ENCODE peak calls at places on chromosomes 6 and 20, in seven cellular contexts. Z is CD4-positive, alpha-beta memory T cell; F is astrocyte; T is mesenchymal stem cell; B is right lobe of liver; M is psoas muscle; L is aorta. U is an unnamed sample. For H3K4me1, the result is how much of the 10 kb centered on the place peaks cover.

GRCh38 chr6:142301421-142302391 is at the start of gene ADGRG6:
- DNase-seq in Z (peak), F (peak), T (peak), B (peak), M (peak), L (peak), U (no peak)

GRCh38 chr20:24918579-24919566 is 30.2 kb upstream of the CST7 start:
- DNase-seq in Z (no peak), F (no peak), T (no peak), B (no peak), M (no peak), L (no peak), U (no peak)

GRCh38 chr20:1122388-1123315 is 4.2 kb downstream of the PSMF1 start:
- DNase-seq in Z (no peak), F (peak), T (peak), B (peak), M (peak), L (peak), U (no peak)

GRCh38 chr20:34579191-34579661 is 20.7 kb downstream of the MAP1LC3A start:
- DNase-seq in Z (no peak), F (peak), T (peak), B (no peak), M (peak), L (peak), U (no peak)

GRCh38 chr6:36130672-36131516 is 581 bp downstream of the MAPK13 start:
- DNase-seq in Z (peak), F (no peak), T (no peak), B (peak), M (peak), L (no peak), U (peak)

GRCh38 chr6:6588064-6588923 is at the start of gene LY86:
- DNase-seq in Z (no peak), F (no peak), T (no peak), B (no peak), M (no peak), L (peak), U (no peak)

GRCh38 chr20:8932192-8933150 is 136.4 kb upstream of the PLCB4 start:
- DNase-seq in Z (no peak), F (peak), T (peak), B (no peak), M (no peak), L (no peak), U (no peak)

GRCh38 chr20:50636601-50637539 is 54.5 kb downstream of the RIPOR3 start:
- DNase-seq in Z (no peak), F (no peak), T (peak), B (no peak), M (no peak), L (no peak), U (no peak)

GRCh38 chr20:1807394-1807793 is 87.8 kb upstream of the SIRPA start:
- DNase-seq in Z (no peak), F (no peak), T (no peak), B (no peak), M (no peak), L (no peak), U (no peak)

GRCh38 chr20:36487069-36487468 is 54.2 kb upstream of the MYL9 start:
- DNase-seq in Z (no peak), F (no peak), T (no peak), B (no peak), M (no peak), L (no peak), U (no peak)

GRCh38 chr6:71419217-71419953 is 130.8 kb downstream of the OGFRL1 start:
- DNase-seq in Z (no peak), F (no peak), T (no peak), B (no peak), M (peak), L (no peak), U (no peak)

GRCh38 chr20:45095753-45096371 is 5.1 kb downstream of the KCNS1 start:
- DNase-seq in Z (peak), F (no peak), T (peak), B (no peak), M (no peak), L (no peak), U (peak)

GRCh38 chr6:89575562-89575960 is 63.0 kb downstream of the LYRM2 start:
- DNase-seq in Z (no peak), F (no peak), T (no peak), B (no peak), M (no peak), L (no peak), U (no peak)

GRCh38 chr6:167485186-167485978 is 160.5 kb downstream of the TTLL2 start:
- DNase-seq in Z (no peak), F (peak), T (peak), B (no peak), M (no peak), L (no peak), U (no peak)

GRCh38 chr6:47595785-47596184 is 102.6 kb upstream of the ADGRF4 start:
- DNase-seq in Z (no peak), F (no peak), T (no peak), B (no peak), M (no peak), L (no peak), U (no peak)

GRCh38 chr6:122758927-122759334 is 20.6 kb upstream of the FABP7 start:
- DNase-seq in Z (no peak), F (no peak), T (no peak), B (no peak), M (no peak), L (no peak), U (no peak)

GRCh38 chr6:116244284-116244683 is 9.6 kb downstream of the TSPYL4 start:
- DNase-seq in Z (no peak), F (no peak), T (no peak), B (no peak), M (no peak), L (no peak), U (no peak)

GRCh38 chr6:18477301-18477941 is 90.3 kb downstream of the RNF144B start:
- DNase-seq in Z (no peak), F (peak), T (no peak), B (no peak), M (no peak), L (no peak), U (no peak)

GRCh38 chr6:128808856-128809255 is 74.1 kb upstream of the LAMA2 start:
- DNase-seq in Z (no peak), F (no peak), T (no peak), B (no peak), M (no peak), L (no peak), U (no peak)

GRCh38 chr6:35400901-35401311 is 51.2 kb upstream of the FANCE start:
- DNase-seq in Z (no peak), F (peak), T (no peak), B (no peak), M (no peak), L (no peak), U (no peak)

GRCh38 chr20:40961686-40962640 is 66.7 kb upstream of the TOP1 start:
- DNase-seq in Z (no peak), F (peak), T (no peak), B (no peak), M (no peak), L (no peak), U (no peak)

GRCh38 chr6:36755435-36756348 is 58.1 kb downstream of the RAB44 start:
- DNase-seq in Z (peak), F (peak), T (peak), B (no peak), M (peak), L (no peak), U (peak)

GRCh38 chr6:37176268-37177082 is 6.5 kb downstream of the PIM1 start:
- DNase-seq in Z (no peak), F (no peak), T (no peak), B (no peak), M (no peak), L (no peak), U (no peak)

GRCh38 chr6:91569071-91569470 is 982.2 kb upstream of the MAP3K7 start:
- DNase-seq in Z (no peak), F (peak), T (peak), B (no peak), M (no peak), L (no peak), U (no peak)

GRCh38 chr6:33132121-33132524 is 56.3 kb downstream of the HLA-DPB1 start:
- DNase-seq in Z (no peak), F (no peak), T (no peak), B (no peak), M (no peak), L (no peak), U (no peak)

GRCh38 chr6:36386495-36387439 is 702 bp downstream of the ETV7 start:
- DNase-seq in Z (peak), F (peak), T (peak), B (no peak), M (no peak), L (peak), U (no peak)

GRCh38 chr6:101303474-101303873 is 90.0 kb upstream of the GRIK2 start:
- DNase-seq in Z (no peak), F (no peak), T (no peak), B (no peak), M (no peak), L (no peak), U (no peak)

GRCh38 chr6:39731565-39731964 is 6.4 kb upstream of the KIF6 start:
- DNase-seq in Z (no peak), F (no peak), T (no peak), B (no peak), M (no peak), L (no peak), U (no peak)

GRCh38 chr20:2385026-2385425 is 4.3 kb downstream of the TGM6 start:
- DNase-seq in Z (no peak), F (peak), T (no peak), B (no peak), M (no peak), L (no peak), U (no peak)

GRCh38 chr6:72205500-72205899 is 319.1 kb downstream of the RIMS1 start:
- DNase-seq in Z (no peak), F (no peak), T (no peak), B (no peak), M (no peak), L (no peak), U (no peak)

GRCh38 chr6:129641344-129641743 is 68.6 kb downstream of the ARHGAP18 start:
- DNase-seq in Z (no peak), F (peak), T (peak), B (no peak), M (no peak), L (no peak), U (no peak)

GRCh38 chr6:25180630-25181375 is 98.4 kb upstream of the CARMIL1 start:
- DNase-seq in Z (no peak), F (no peak), T (no peak), B (no peak), M (no peak), L (no peak), U (no peak)

GRCh38 chr20:57450419-57450818 is 59.2 kb downstream of the RBM38 start:
- DNase-seq in Z (no peak), F (no peak), T (no peak), B (peak), M (peak), L (peak), U (no peak)

GRCh38 chr20:48738399-48739304 is 89.1 kb downstream of the PREX1 start:
- DNase-seq in Z (no peak), F (no peak), T (no peak), B (no peak), M (no peak), L (no peak), U (no peak)

GRCh38 chr6:158303210-158303731 is 9.0 kb upstream of the TULP4 start:
- DNase-seq in Z (no peak), F (no peak), T (no peak), B (no peak), M (no peak), L (no peak), U (no peak)

DNA sequence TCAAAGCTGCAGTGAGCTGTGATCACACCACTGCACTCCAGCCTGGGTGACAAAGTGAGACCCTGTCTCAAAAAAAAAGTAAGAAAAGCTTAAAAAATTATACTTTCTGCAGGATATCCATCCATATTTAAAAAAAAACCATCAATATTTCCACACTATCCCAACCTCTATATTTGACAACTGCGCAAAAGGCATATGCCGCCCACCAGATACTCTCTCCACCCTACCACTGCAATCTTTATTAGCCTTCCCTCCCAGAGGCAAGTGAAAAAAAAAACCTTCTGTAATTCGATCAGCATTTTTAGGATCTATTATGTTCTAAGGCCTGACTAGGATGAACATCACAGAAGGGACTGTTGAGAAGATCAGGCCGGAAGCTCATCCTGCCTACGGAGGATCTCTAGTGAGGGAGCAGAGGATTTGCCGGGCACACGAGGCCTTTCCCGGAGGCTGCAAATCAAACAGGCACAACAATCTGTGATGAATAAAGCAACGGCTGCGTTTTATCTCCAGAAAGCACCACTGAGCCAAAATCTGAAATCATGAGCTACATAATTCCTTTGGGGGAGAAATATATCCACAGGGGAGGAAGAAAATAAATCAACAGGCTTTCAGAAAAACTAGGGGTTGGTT is 65.9 kb downstream of the GFOD1 start:
- DNase-seq in Z (no peak), F (no peak), T (no peak), B (no peak), M (no peak), L (no peak), U (no peak)
- H3K4me1 ChIP-seq in Z (under half), F (under half), T (under half), B (under half), M (half or more), L (under half), U (under half)

GRCh38 chr6:110357298-110357695 is 852 bp downstream of the METTL24 start:
- DNase-seq in Z (no peak), F (no peak), T (no peak), B (no peak), M (no peak), L (no peak), U (no peak)

GRCh38 chr6:110355727-110356126 is 2.4 kb downstream of the METTL24 start:
- DNase-seq in Z (no peak), F (no peak), T (no peak), B (no peak), M (no peak), L (no peak), U (no peak)

GRCh38 chr6:110357696-110358535 is at the start of gene METTL24:
- DNase-seq in Z (no peak), F (no peak), T (peak), B (no peak), M (peak), L (peak), U (no peak)

GRCh38 chr6:110355031-110355430 is 3.1 kb downstream of the METTL24 start:
- DNase-seq in Z (no peak), F (no peak), T (no peak), B (no peak), M (no peak), L (no peak), U (no peak)

GRCh38 chr6:110356778-110357177 is 1.4 kb downstream of the METTL24 start:
- DNase-seq in Z (no peak), F (no peak), T (no peak), B (no peak), M (no peak), L (no peak), U (no peak)
- H3K4me1 ChIP-seq in Z (under half), F (under half), T (under half), B (under half), M (under half), L (under half), U (under half)

DNA sequence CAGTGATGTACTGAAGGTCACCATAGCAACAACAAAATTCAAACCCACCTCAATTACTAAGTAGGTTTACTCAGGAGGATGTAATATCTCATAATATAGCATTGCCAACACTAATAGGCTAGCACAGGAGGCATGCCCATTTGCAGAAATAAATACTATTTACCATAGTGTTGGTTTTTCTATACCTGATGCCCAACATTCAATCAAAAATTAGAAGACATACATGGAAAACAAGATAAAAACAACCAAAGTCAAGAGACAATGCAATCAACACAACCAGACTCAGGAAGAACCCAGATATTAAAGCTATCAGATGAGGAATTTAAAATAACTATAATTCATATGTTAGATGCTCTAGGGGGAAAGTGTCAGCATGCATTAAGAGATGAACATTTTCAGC is 14.3 kb upstream of the TXNDC5 start:
- DNase-seq in Z (no peak), F (no peak), T (no peak), B (no peak), M (no peak), L (no peak), U (no peak)
- H3K4me1 ChIP-seq in Z (under half), F (under half), T (under half), B (under half), M (under half), L (under half), U (under half)

GRCh38 chr6:104596091-104596490 is 263.6 kb downstream of the HACE1 start:
- DNase-seq in Z (no peak), F (no peak), T (no peak), B (no peak), M (no peak), L (no peak), U (no peak)
- H3K4me1 ChIP-seq in Z (under half), F (under half), T (under half), B (under half), M (under half), L (under half), U (under half)

DNA sequence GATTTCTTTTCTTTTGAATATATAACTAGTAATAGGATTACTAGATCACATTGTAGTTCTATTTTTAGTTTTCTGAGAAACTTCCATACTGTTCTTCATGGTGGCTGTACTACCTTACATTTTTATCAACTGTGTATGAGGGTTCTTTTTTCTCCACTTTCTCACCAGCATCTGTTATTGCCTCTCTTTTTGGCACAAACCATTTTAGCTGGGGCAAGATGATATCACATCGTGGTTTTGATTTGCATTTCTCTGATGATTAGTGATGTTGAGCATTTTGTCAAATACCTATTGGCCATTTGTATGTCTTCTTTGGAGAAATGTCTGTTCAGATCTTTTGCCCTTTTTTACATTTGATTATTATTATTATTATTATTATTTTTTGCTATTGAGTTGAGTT is 86.1 kb upstream of the TCF21 start:
- DNase-seq in Z (no peak), F (peak), T (no peak), B (no peak), M (no peak), L (no peak), U (no peak)
- H3K4me1 ChIP-seq in Z (under half), F (under half), T (under half), B (under half), M (under half), L (under half), U (under half)

GRCh38 chr20:17659801-17660200 is 22.2 kb downstream of the RRBP1 start:
- DNase-seq in Z (no peak), F (no peak), T (no peak), B (no peak), M (no peak), L (no peak), U (no peak)

GRCh38 chr20:17657079-17657825 is 24.8 kb downstream of the RRBP1 start:
- DNase-seq in Z (no peak), F (no peak), T (no peak), B (no peak), M (no peak), L (no peak), U (no peak)

GRCh38 chr20:17658648-17658993 is 23.4 kb downstream of the RRBP1 start:
- DNase-seq in Z (no peak), F (no peak), T (no peak), B (no peak), M (no peak), L (no peak), U (no peak)

GRCh38 chr20:17655865-17656489 is 26.1 kb downstream of the RRBP1 start:
- DNase-seq in Z (no peak), F (peak), T (no peak), B (no peak), M (no peak), L (no peak), U (no peak)

DNA sequence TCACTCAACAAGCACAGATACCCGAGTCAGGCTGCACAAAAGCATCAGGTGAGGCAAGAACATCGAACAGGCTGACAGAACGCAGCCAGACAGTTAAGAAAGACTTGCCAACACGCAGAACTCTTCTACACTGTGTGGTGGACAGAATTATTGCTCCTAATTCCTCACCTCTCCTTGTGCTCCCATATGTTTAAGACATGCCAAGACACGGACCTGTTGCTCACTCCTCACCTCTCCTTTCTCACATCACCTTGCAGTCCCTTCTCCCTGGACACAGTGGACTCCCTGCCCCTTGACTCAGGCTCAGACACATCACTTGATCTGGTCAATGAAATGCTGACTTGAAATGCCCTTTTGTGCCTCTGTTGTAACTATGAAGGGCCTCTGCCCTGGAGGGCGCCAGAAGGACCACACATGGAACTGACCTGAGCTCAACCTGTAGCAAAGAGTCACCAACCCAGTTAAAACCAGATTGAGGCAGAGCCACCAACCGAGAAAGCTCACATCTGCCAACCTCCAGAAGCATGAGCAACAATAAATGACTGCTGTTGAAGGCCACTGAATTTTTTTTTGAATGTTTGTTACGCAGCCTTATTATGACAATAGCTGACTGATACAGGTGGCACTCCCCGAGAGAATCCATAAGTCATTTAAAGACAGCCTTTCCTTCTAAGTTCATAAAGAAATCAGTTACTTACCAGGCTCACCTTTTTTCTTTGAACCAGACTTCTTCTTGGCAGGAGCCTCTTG is 24.0 kb downstream of the RRBP1 start:
- DNase-seq in Z (no peak), F (no peak), T (no peak), B (no peak), M (no peak), L (no peak), U (no peak)
- H3K4me1 ChIP-seq in Z (under half), F (under half), T (under half), B (under half), M (under half), L (under half), U (under half)

GRCh38 chr6:170473226-170473789 is 79.8 kb downstream of the PSMB1 start:
- DNase-seq in Z (no peak), F (no peak), T (no peak), B (no peak), M (no peak), L (no peak), U (no peak)
- H3K4me1 ChIP-seq in Z (under half), F (under half), T (under half), B (under half), M (under half), L (under half), U (under half)

GRCh38 chr20:62603021-62603906 is 39.0 kb upstream of the SLCO4A1 start:
- DNase-seq in Z (peak), F (peak), T (no peak), B (peak), M (peak), L (peak), U (peak)
- H3K4me1 ChIP-seq in Z (under half), F (under half), T (under half), B (under half), M (under half), L (under half), U (under half)

GRCh38 chr6:14274016-14274415 is 156.4 kb downstream of the CD83 start:
- DNase-seq in Z (no peak), F (no peak), T (no peak), B (no peak), M (no peak), L (no peak), U (no peak)
- H3K4me1 ChIP-seq in Z (half or more), F (under half), T (under half), B (under half), M (under half), L (under half), U (under half)